ENCODE peak calls at places on chromosomes 4 and X, in four cellular contexts. W is stimulated activated CD4-positive, alpha-beta T cell treated with anti-CD3 and anti-CD28 coated beads, TNF-alpha, amount 100 ng/mL, for 24 hours; G is KG1; M is OCI-LY7. P is an unnamed sample.

GRCh38 chr4:73705056-73705432 is 35.3 kb upstream of the CXCL8 start:
- DNase-seq in M (no peak), W (no peak), G (no peak), P (peak)

GRCh38 chrX:47579537-47579936 is 2.7 kb upstream of the TIMP1 start:
- DNase-seq in W (no peak), G (no peak), M (no peak), P (no peak)

GRCh38 chr4:99649208-99649607 is 8.4 kb downstream of the C4orf54 start:
- DNase-seq in M (no peak), W (no peak), G (no peak), P (no peak)

GRCh38 chrX:134544189-134544588 is 84.2 kb downstream of the HPRT1 start:
- DNase-seq in G (no peak), M (no peak), W (no peak), P (no peak)

GRCh38 chr4:55075823-55076418 is 49.5 kb downstream of the KDR start:
- DNase-seq in W (no peak), G (no peak), M (no peak), P (peak)

GRCh38 chr4:40264497-40264896 is 67.7 kb downstream of the RHOH start:
- DNase-seq in M (no peak), G (no peak), W (no peak), P (peak)

GRCh38 chr4:20249333-20249732 is 2.4 kb upstream of the SLIT2 start:
- DNase-seq in W (no peak), M (no peak), G (no peak), P (peak)

GRCh38 chr4:39559641-39560040 is 32.4 kb upstream of the UGDH start:
- DNase-seq in M (no peak), W (no peak), G (no peak), P (no peak)

GRCh38 chr4:54971474-54971950 is 153.9 kb downstream of the KDR start:
- DNase-seq in G (peak), M (peak), W (no peak), P (peak)

GRCh38 chrX:101078716-101079115 is at the start of gene TMEM35A:
- DNase-seq in W (no peak), M (no peak), G (no peak), P (peak)

GRCh38 chrX:149962859-149963757 is 24.8 kb upstream of the EOLA2 start:
- DNase-seq in W (no peak), G (no peak), M (peak), P (peak)

GRCh38 chr4:6682862-6683590 is 10.7 kb upstream of the S100P start:
- DNase-seq in M (no peak), G (no peak), W (no peak), P (no peak)

GRCh38 chr4:100095729-100096595 is 94.3 kb downstream of the DDIT4L start:
- DNase-seq in G (no peak), M (peak), W (peak), P (peak)

GRCh38 chr4:60619531-60620305 is 580.4 kb upstream of the ADGRL3 start:
- DNase-seq in G (no peak), W (no peak), M (no peak), P (no peak)

P was measured in renal cortical epithelial cell.